ENCODE peak calls at places on chromosomes 5 and 9, in five cellular contexts. X, Y, C, W and H are unnamed samples.

GRCh38 chr9:109274768-109275596 is 45.9 kb downstream of the EPB41L4B start:
- DNase-seq in C (no peak), X (no peak), Y (no peak), W (no peak), H (no peak)

GRCh38 chr5:463952-464351 is 21.0 kb downstream of the EXOC3 start:
- DNase-seq in X (no peak), C (peak; percentile 56), W (no peak), Y (no peak), H (peak; percentile 79)

GRCh38 chr5:100872409-100873190 is 30.5 kb downstream of the ST8SIA4 start:
- DNase-seq in C (no peak), W (no peak), X (no peak), Y (no peak), H (no peak)

GRCh38 chr9:87950765-87951488 is 23.4 kb downstream of the CDK20 start:
- DNase-seq in C (peak; percentile 56), W (no peak), Y (peak; percentile 52), X (no peak), H (no peak)

GRCh38 chr9:114507726-114508125 is 2.5 kb upstream of the WHRN start:
- DNase-seq in C (peak; percentile 63), W (no peak), Y (peak; percentile 41), X (no peak), H (no peak)

GRCh38 chr9:100587375-100587774 is 9.5 kb downstream of the CAVIN4 start:
- DNase-seq in X (no peak), C (no peak), Y (peak; percentile 80), W (no peak), H (no peak)

GRCh38 chr9:75869236-75869635 is 21.2 kb upstream of the PCSK5 start:
- DNase-seq in X (no peak), W (no peak), C (no peak), Y (peak; percentile 27), H (no peak)

GRCh38 chr5:108409781-108410180 is 27.9 kb upstream of the FBXL17 start:
- DNase-seq in X (no peak), C (no peak), W (no peak), Y (no peak), H (no peak)

GRCh38 chr5:123476696-123477095 is 35.3 kb upstream of the CSNK1G3 start:
- DNase-seq in X (no peak), C (no peak), Y (peak; percentile 47), W (no peak), H (no peak)

GRCh38 chr9:130064621-130065020 is 10.9 kb downstream of the GPR107 start:
- DNase-seq in C (no peak), X (no peak), Y (no peak), W (no peak), H (no peak)

GRCh38 chr5:169583424-169584215 is at the start of gene SPDL1:
- DNase-seq in C (peak; percentile 88), Y (peak; percentile 97), X (peak; percentile 87), W (peak; percentile 71), H (peak; percentile 88)

GRCh38 chr5:110077147-110077546 is 387.4 kb downstream of the MAN2A1 start:
- DNase-seq in W (no peak), X (no peak), C (no peak), Y (no peak), H (no peak)